ENCODE peak calls at places on chromosomes 7 and 10, in seven cellular contexts. One of them, this sample, is unnamed.

GRCh38 chr10:59245751-59246150 is 69.3 kb downstream of the PHYHIPL start:
- DNase-seq in stimulated activated CD8-positive, alpha-beta memory T cell treated with anti-CD3 and anti-CD28 coated beads, Interleukin-4, amount 100 ng/mL, for 1 hour: no peak
- DNase-seq in brain microvascular endothelial cell: no peak
- DNase-seq in activated naive CD4-positive, alpha-beta T cell treated with anti-CD3 and anti-CD28 coated beads for 36 hours: no peak
- DNase-seq in spleen: no peak
- DNase-seq in HT1080: no peak
- DNase-seq in Caki2: no peak
- DNase-seq in this sample: no peak

GRCh38 chr7:44145969-44146897 is 5.1 kb upstream of the MYL7 start:
- DNase-seq in Caki2: no peak
- DNase-seq in brain microvascular endothelial cell: peak
- DNase-seq in activated naive CD4-positive, alpha-beta T cell treated with anti-CD3 and anti-CD28 coated beads for 36 hours: peak
- DNase-seq in stimulated activated CD8-positive, alpha-beta memory T cell treated with anti-CD3 and anti-CD28 coated beads, Interleukin-4, amount 100 ng/mL, for 1 hour: peak
- DNase-seq in spleen: peak
- DNase-seq in HT1080: no peak
- DNase-seq in this sample: no peak

GRCh38 chr7:22486597-22486996 is 13.4 kb downstream of the STEAP1B start:
- DNase-seq in HT1080: no peak
- DNase-seq in stimulated activated CD8-positive, alpha-beta memory T cell treated with anti-CD3 and anti-CD28 coated beads, Interleukin-4, amount 100 ng/mL, for 1 hour: no peak
- DNase-seq in spleen: no peak
- DNase-seq in brain microvascular endothelial cell: no peak
- DNase-seq in Caki2: no peak
- DNase-seq in activated naive CD4-positive, alpha-beta T cell treated with anti-CD3 and anti-CD28 coated beads for 36 hours: no peak
- DNase-seq in this sample: no peak

GRCh38 chr10:69506487-69506833 is 55.2 kb downstream of the TSPAN15 start:
- DNase-seq in stimulated activated CD8-positive, alpha-beta memory T cell treated with anti-CD3 and anti-CD28 coated beads, Interleukin-4, amount 100 ng/mL, for 1 hour: no peak
- DNase-seq in Caki2: no peak
- DNase-seq in spleen: peak
- DNase-seq in HT1080: no peak
- DNase-seq in activated naive CD4-positive, alpha-beta T cell treated with anti-CD3 and anti-CD28 coated beads for 36 hours: no peak
- DNase-seq in brain microvascular endothelial cell: no peak
- DNase-seq in this sample: no peak

GRCh38 chr10:72001026-72001380 is 36.8 kb downstream of the CHST3 start:
- DNase-seq in brain microvascular endothelial cell: no peak
- DNase-seq in stimulated activated CD8-positive, alpha-beta memory T cell treated with anti-CD3 and anti-CD28 coated beads, Interleukin-4, amount 100 ng/mL, for 1 hour: no peak
- DNase-seq in Caki2: no peak
- DNase-seq in spleen: no peak
- DNase-seq in HT1080: no peak
- DNase-seq in activated naive CD4-positive, alpha-beta T cell treated with anti-CD3 and anti-CD28 coated beads for 36 hours: no peak
- DNase-seq in this sample: no peak

GRCh38 chr10:43854042-43854441 is 205.4 kb upstream of the ZNF32 start:
- DNase-seq in brain microvascular endothelial cell: peak
- DNase-seq in spleen: no peak
- DNase-seq in Caki2: peak
- DNase-seq in stimulated activated CD8-positive, alpha-beta memory T cell treated with anti-CD3 and anti-CD28 coated beads, Interleukin-4, amount 100 ng/mL, for 1 hour: no peak
- DNase-seq in activated naive CD4-positive, alpha-beta T cell treated with anti-CD3 and anti-CD28 coated beads for 36 hours: no peak
- DNase-seq in HT1080: peak
- DNase-seq in this sample: no peak

GRCh38 chr10:122647383-122647968 is 52.2 kb downstream of the C10orf120 start:
- DNase-seq in Caki2: no peak
- DNase-seq in stimulated activated CD8-positive, alpha-beta memory T cell treated with anti-CD3 and anti-CD28 coated beads, Interleukin-4, amount 100 ng/mL, for 1 hour: no peak
- DNase-seq in activated naive CD4-positive, alpha-beta T cell treated with anti-CD3 and anti-CD28 coated beads for 36 hours: no peak
- DNase-seq in brain microvascular endothelial cell: no peak
- DNase-seq in HT1080: no peak
- DNase-seq in spleen: peak
- DNase-seq in this sample: no peak

GRCh38 chr10:133262696-133263095 is 14.0 kb downstream of the ADAM8 start:
- DNase-seq in activated naive CD4-positive, alpha-beta T cell treated with anti-CD3 and anti-CD28 coated beads for 36 hours: no peak
- DNase-seq in HT1080: no peak
- DNase-seq in stimulated activated CD8-positive, alpha-beta memory T cell treated with anti-CD3 and anti-CD28 coated beads, Interleukin-4, amount 100 ng/mL, for 1 hour: no peak
- DNase-seq in spleen: peak
- DNase-seq in brain microvascular endothelial cell: no peak
- DNase-seq in Caki2: no peak
- DNase-seq in this sample: no peak

GRCh38 chr10:77628906-77629730 is 8.5 kb downstream of the KCNMA1 start:
- DNase-seq in brain microvascular endothelial cell: peak
- DNase-seq in Caki2: no peak
- DNase-seq in stimulated activated CD8-positive, alpha-beta memory T cell treated with anti-CD3 and anti-CD28 coated beads, Interleukin-4, amount 100 ng/mL, for 1 hour: no peak
- DNase-seq in activated naive CD4-positive, alpha-beta T cell treated with anti-CD3 and anti-CD28 coated beads for 36 hours: no peak
- DNase-seq in spleen: no peak
- DNase-seq in HT1080: peak
- DNase-seq in this sample: no peak

GRCh38 chr7:41910916-41911315 is 208.0 kb upstream of the INHBA start:
- DNase-seq in HT1080: no peak
- DNase-seq in brain microvascular endothelial cell: no peak
- DNase-seq in stimulated activated CD8-positive, alpha-beta memory T cell treated with anti-CD3 and anti-CD28 coated beads, Interleukin-4, amount 100 ng/mL, for 1 hour: no peak
- DNase-seq in spleen: no peak
- DNase-seq in activated naive CD4-positive, alpha-beta T cell treated with anti-CD3 and anti-CD28 coated beads for 36 hours: no peak
- DNase-seq in Caki2: peak
- DNase-seq in this sample: no peak

GRCh38 chr7:66247387-66248078 is 42.4 kb downstream of the TPST1 start:
- DNase-seq in HT1080: no peak
- DNase-seq in stimulated activated CD8-positive, alpha-beta memory T cell treated with anti-CD3 and anti-CD28 coated beads, Interleukin-4, amount 100 ng/mL, for 1 hour: no peak
- DNase-seq in Caki2: peak
- DNase-seq in activated naive CD4-positive, alpha-beta T cell treated with anti-CD3 and anti-CD28 coated beads for 36 hours: no peak
- DNase-seq in brain microvascular endothelial cell: peak
- DNase-seq in spleen: no peak
- DNase-seq in this sample: no peak

GRCh38 chr7:43038229-43038628 is 74.2 kb upstream of the HECW1 start:
- DNase-seq in activated naive CD4-positive, alpha-beta T cell treated with anti-CD3 and anti-CD28 coated beads for 36 hours: no peak
- DNase-seq in brain microvascular endothelial cell: peak
- DNase-seq in HT1080: peak
- DNase-seq in spleen: no peak
- DNase-seq in Caki2: no peak
- DNase-seq in stimulated activated CD8-positive, alpha-beta memory T cell treated with anti-CD3 and anti-CD28 coated beads, Interleukin-4, amount 100 ng/mL, for 1 hour: no peak
- DNase-seq in this sample: no peak

GRCh38 chr7:101308245-101309085 is 13.1 kb downstream of the IFT22 start:
- DNase-seq in spleen: no peak
- DNase-seq in stimulated activated CD8-positive, alpha-beta memory T cell treated with anti-CD3 and anti-CD28 coated beads, Interleukin-4, amount 100 ng/mL, for 1 hour: no peak
- DNase-seq in Caki2: no peak
- DNase-seq in activated naive CD4-positive, alpha-beta T cell treated with anti-CD3 and anti-CD28 coated beads for 36 hours: peak
- DNase-seq in brain microvascular endothelial cell: peak
- DNase-seq in HT1080: no peak
- DNase-seq in this sample: no peak

GRCh38 chr10:66187096-66187733 is 738.6 kb upstream of the LRRTM3 start:
- DNase-seq in spleen: no peak
- DNase-seq in activated naive CD4-positive, alpha-beta T cell treated with anti-CD3 and anti-CD28 coated beads for 36 hours: no peak
- DNase-seq in HT1080: peak
- DNase-seq in Caki2: no peak
- DNase-seq in brain microvascular endothelial cell: no peak
- DNase-seq in stimulated activated CD8-positive, alpha-beta memory T cell treated with anti-CD3 and anti-CD28 coated beads, Interleukin-4, amount 100 ng/mL, for 1 hour: no peak
- DNase-seq in this sample: no peak

GRCh38 chr10:112352044-112352443 is 21.9 kb upstream of the ACSL5 start:
- DNase-seq in stimulated activated CD8-positive, alpha-beta memory T cell treated with anti-CD3 and anti-CD28 coated beads, Interleukin-4, amount 100 ng/mL, for 1 hour: no peak
- DNase-seq in spleen: no peak
- DNase-seq in HT1080: no peak
- DNase-seq in Caki2: no peak
- DNase-seq in activated naive CD4-positive, alpha-beta T cell treated with anti-CD3 and anti-CD28 coated beads for 36 hours: no peak
- DNase-seq in brain microvascular endothelial cell: no peak
- DNase-seq in this sample: no peak

GRCh38 chr7:107564553-107565298 is 955 bp downstream of the DUS4L start:
- DNase-seq in Caki2: peak
- DNase-seq in stimulated activated CD8-positive, alpha-beta memory T cell treated with anti-CD3 and anti-CD28 coated beads, Interleukin-4, amount 100 ng/mL, for 1 hour: no peak
- DNase-seq in brain microvascular endothelial cell: peak
- DNase-seq in HT1080: peak
- DNase-seq in spleen: no peak
- DNase-seq in activated naive CD4-positive, alpha-beta T cell treated with anti-CD3 and anti-CD28 coated beads for 36 hours: no peak
- DNase-seq in this sample: peak

This sample was measured in pulmonary artery endothelial cell.